ENCODE peak calls at places on chromosomes 13 and 19, in five cellular contexts. One of them, this sample, is unnamed.

GRCh38 chr19:55276720-55277430 is 3.0 kb downstream of the HSPBP1 start:
- DNase-seq in MV-4-11: peak
- DNase-seq in GOT3: no peak
- DNase-seq in astrocyte of the spinal cord: no peak
- DNase-seq in NCI-H345: no peak
- DNase-seq in this sample: no peak

GRCh38 chr13:74080762-74081161 is 53.4 kb downstream of the KLF12 start:
- DNase-seq in MV-4-11: no peak
- DNase-seq in GOT3: no peak
- DNase-seq in astrocyte of the spinal cord: no peak
- DNase-seq in NCI-H345: no peak
- DNase-seq in this sample: no peak

GRCh38 chr19:14072535-14073231 is at the start of gene MISP3:
- DNase-seq in MV-4-11: no peak
- DNase-seq in GOT3: no peak
- DNase-seq in astrocyte of the spinal cord: no peak
- DNase-seq in NCI-H345: peak
- DNase-seq in this sample: no peak

GRCh38 chr13:73984949-73985691 is 149.1 kb downstream of the KLF12 start:
- DNase-seq in MV-4-11: no peak
- DNase-seq in GOT3: no peak
- DNase-seq in astrocyte of the spinal cord: no peak
- DNase-seq in NCI-H345: peak
- DNase-seq in this sample: no peak

GRCh38 chr13:111139452-111139851 is 24.3 kb downstream of the ARHGEF7 start:
- DNase-seq in MV-4-11: no peak
- DNase-seq in GOT3: no peak
- DNase-seq in astrocyte of the spinal cord: no peak
- DNase-seq in NCI-H345: no peak
- DNase-seq in this sample: no peak

GRCh38 chr19:9342610-9343304 is 18.8 kb downstream of the ZNF559 start:
- DNase-seq in MV-4-11: no peak
- DNase-seq in GOT3: no peak
- DNase-seq in astrocyte of the spinal cord: peak
- DNase-seq in NCI-H345: no peak
- DNase-seq in this sample: no peak

GRCh38 chr19:11191273-11191755 is 6.0 kb downstream of the KANK2 start:
- DNase-seq in MV-4-11: peak
- DNase-seq in GOT3: no peak
- DNase-seq in astrocyte of the spinal cord: peak
- DNase-seq in NCI-H345: no peak
- DNase-seq in this sample: no peak

GRCh38 chr19:55660991-55661390 is 6.2 kb downstream of the U2AF2 start:
- DNase-seq in MV-4-11: no peak
- DNase-seq in GOT3: no peak
- DNase-seq in astrocyte of the spinal cord: no peak
- DNase-seq in NCI-H345: no peak
- DNase-seq in this sample: no peak

GRCh38 chr19:40611096-40611495 is 9.9 kb downstream of the LTBP4 start:
- DNase-seq in MV-4-11: no peak
- DNase-seq in GOT3: no peak
- DNase-seq in astrocyte of the spinal cord: no peak
- DNase-seq in NCI-H345: peak
- DNase-seq in this sample: no peak

GRCh38 chr19:45464861-45465427 is 2.9 kb upstream of the FOSB start:
- DNase-seq in MV-4-11: no peak
- DNase-seq in GOT3: no peak
- DNase-seq in astrocyte of the spinal cord: no peak
- DNase-seq in NCI-H345: no peak
- DNase-seq in this sample: no peak

GRCh38 chr19:6811906-6812305 is 39.4 kb downstream of the VAV1 start:
- DNase-seq in MV-4-11: peak
- DNase-seq in GOT3: no peak
- DNase-seq in astrocyte of the spinal cord: peak
- DNase-seq in NCI-H345: peak
- DNase-seq in this sample: no peak